ENCODE peak calls at places on chromosomes 5 and 9, in five cellular contexts. V is H1, B is mesenchymal stem cell, A is H9, M is neuronal stem cell. G is an unnamed sample.

GRCh38 chr9:71830929-71831328 is 62.6 kb upstream of the CEMIP2 start:
- DNase-seq in V (no peak), B (no peak), A (no peak), M (no peak), G (no peak)

GRCh38 chr9:80134487-80134886 is 562.7 kb downstream of the TLE4 start:
- DNase-seq in V (no peak), B (no peak), A (no peak), M (no peak), G (no peak)

GRCh38 chr5:149130121-149130931 is 11.0 kb upstream of the ABLIM3 start:
- DNase-seq in V (no peak), B (peak), A (no peak), M (no peak), G (peak)

GRCh38 chr9:98168952-98169488 is 23.4 kb downstream of the CORO2A start:
- DNase-seq in V (peak), B (peak), A (peak), M (no peak), G (peak)

GRCh38 chr9:129867138-129868032 is 32.1 kb downstream of the USP20 start:
- DNase-seq in V (peak), B (no peak), A (peak), M (no peak), G (no peak)

GRCh38 chr9:104854613-104855012 is 73.3 kb downstream of the ABCA1 start:
- DNase-seq in V (no peak), B (no peak), A (no peak), M (no peak), G (no peak)

GRCh38 chr5:152142845-152143469 is 218.3 kb upstream of the GLRA1 start:
- DNase-seq in V (peak), B (peak), A (peak), M (peak), G (peak)

GRCh38 chr5:64165500-64166200 is at the start of gene RNF180:
- DNase-seq in V (peak), B (peak), A (peak), M (peak), G (no peak)

GRCh38 chr9:15160673-15161072 is 146.3 kb downstream of the TTC39B start:
- DNase-seq in V (no peak), B (peak), A (no peak), M (no peak), G (peak)

GRCh38 chr5:151617383-151617840 is 26.3 kb upstream of the FAT2 start:
- DNase-seq in V (no peak), B (no peak), A (no peak), M (no peak), G (no peak)

GRCh38 chr5:53364098-53364497 is 116.3 kb upstream of the FST start:
- DNase-seq in V (no peak), B (no peak), A (no peak), M (no peak), G (peak)

GRCh38 chr5:53482717-53483638 is 2.5 kb downstream of the FST start:
- DNase-seq in V (peak), B (peak), A (peak), M (peak), G (peak)

GRCh38 chr9:26685857-26686256 is 206.7 kb downstream of the CAAP1 start:
- DNase-seq in V (no peak), B (no peak), A (no peak), M (no peak), G (peak)

GRCh38 chr5:97476852-97477534 is 293.9 kb upstream of the RIOK2 start:
- DNase-seq in V (no peak), B (no peak), A (no peak), M (no peak), G (no peak)

GRCh38 chr9:138058181-138058580 is 180.6 kb downstream of the CACNA1B start:
- DNase-seq in V (no peak), B (no peak), A (no peak), M (no peak), G (no peak)

GRCh38 chr9:130254753-130255637 is 10.6 kb upstream of the HMCN2 start:
- DNase-seq in V (no peak), B (peak), A (no peak), M (no peak), G (no peak)

GRCh38 chr9:37827483-37828165 is 27.0 kb downstream of the DCAF10 start:
- DNase-seq in V (no peak), B (no peak), A (no peak), M (no peak), G (no peak)

GRCh38 chr5:110625376-110625999 is 101.0 kb downstream of the TMEM232 start:
- DNase-seq in V (no peak), B (peak), A (no peak), M (no peak), G (peak)

DNA sequence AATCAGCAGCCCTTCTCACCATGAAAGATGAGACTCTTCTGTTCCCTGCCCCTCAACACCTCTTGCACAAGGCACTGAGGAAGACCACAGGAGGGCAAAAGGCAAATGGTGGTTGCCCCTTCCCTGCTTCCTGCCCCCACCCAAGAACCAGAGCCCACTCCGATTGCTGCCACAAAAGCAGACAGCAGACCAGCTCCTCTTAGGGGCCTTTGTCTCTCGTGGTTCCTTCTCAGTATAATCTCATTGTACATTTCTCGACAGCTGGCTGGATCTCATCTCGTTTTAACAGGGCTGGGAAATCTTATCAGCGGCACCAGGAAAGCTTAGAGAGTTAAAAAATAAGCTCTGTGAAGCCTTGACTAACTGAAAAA is 1.1 kb downstream of the MVB12B start:
- DNase-seq in V (no peak), B (peak), A (no peak), M (no peak), G (no peak)
- H3K27ac ChIP-seq in V (no peak), B (no peak), A (no peak), M (no peak), G (no peak)

GRCh38 chr9:136118061-136118366 is 661 bp downstream of the TMEM250 start:
- DNase-seq in V (peak), B (no peak), A (no peak), M (no peak), G (no peak)
- H3K18ac ChIP-seq in V (peak), B (peak), A (no peak), M (peak), G (no peak)

DNA sequence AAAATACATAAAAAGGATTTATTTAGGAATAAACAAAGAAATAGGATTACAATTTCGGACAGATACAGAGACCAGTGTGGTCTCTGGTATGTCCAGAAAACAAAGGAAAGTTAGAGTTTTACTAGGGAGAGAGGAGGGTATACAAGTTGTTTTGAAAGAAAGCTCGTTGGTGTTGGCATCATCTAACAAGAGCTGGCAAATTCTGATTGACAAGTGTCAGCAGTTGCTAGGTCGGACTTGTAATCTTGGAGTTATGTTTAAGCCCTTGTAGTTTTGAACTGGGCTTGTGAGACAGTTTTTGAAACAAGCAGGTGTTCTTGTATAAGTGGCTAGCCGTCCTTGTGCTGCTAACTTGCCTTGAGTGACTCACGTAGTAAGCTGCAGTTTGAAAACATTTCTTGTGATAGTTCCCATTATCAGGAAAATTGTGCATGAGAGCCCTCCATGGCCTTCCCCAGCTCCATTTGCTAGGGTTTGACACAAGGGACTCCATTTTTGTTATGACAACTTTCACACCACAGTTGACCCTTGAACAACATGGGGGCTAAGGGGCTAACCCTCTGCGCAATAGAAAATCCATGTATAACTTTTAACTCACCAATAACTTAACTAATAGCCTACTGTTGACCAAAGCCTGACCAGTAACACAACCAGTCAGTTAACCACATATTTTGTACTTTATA is 48.1 kb downstream of the ZNF622 start:
- DNase-seq in V (no peak), B (no peak), A (no peak), M (no peak), G (no peak)
- H3K27ac ChIP-seq in V (no peak), B (no peak), A (no peak), M (no peak), G (no peak)

DNA sequence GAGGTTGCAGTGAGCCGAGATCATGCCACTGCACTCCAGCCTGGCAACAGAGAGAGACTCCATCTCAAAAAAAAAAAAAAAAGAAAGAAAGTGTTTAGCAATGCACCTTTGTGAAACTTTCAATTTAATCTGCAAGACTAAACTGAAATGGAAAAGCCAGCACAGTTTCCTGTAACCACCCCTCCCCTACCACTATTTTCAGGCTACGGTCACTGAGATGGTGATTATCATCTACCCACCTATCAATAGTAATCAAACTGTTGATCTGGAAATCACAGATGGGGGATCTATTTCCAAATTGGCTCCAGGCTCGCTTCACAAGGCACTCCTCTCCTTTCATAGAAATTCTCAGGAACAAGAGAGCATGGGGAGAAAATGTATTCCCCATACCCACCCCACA is 30.6 kb upstream of the IL7R start:
- DNase-seq in V (no peak), B (no peak), A (no peak), M (no peak), G (no peak)
- H3K18ac ChIP-seq in V (no peak), B (no peak), A (no peak), M (no peak), G (no peak)

GRCh38 chr5:126065061-126065460 is 358.1 kb upstream of the GRAMD2B start:
- DNase-seq in V (no peak), B (no peak), A (no peak), M (no peak), G (no peak)
- H3K27ac ChIP-seq in V (no peak), B (no peak), A (no peak), M (no peak), G (no peak)

GRCh38 chr9:136821333-136822031 is 13.7 kb downstream of the RABL6 start:
- DNase-seq in V (no peak), B (peak), A (no peak), M (no peak), G (no peak)
- H3K18ac ChIP-seq in V (peak), B (no peak), A (no peak), M (peak), G (no peak)

GRCh38 chr5:67813879-67814539 is 401.5 kb upstream of the PIK3R1 start:
- DNase-seq in V (no peak), B (no peak), A (no peak), M (no peak), G (no peak)

GRCh38 chr5:67815455-67816391 is 399.8 kb upstream of the PIK3R1 start:
- DNase-seq in V (no peak), B (no peak), A (no peak), M (no peak), G (no peak)

GRCh38 chr5:67814569-67815311 is 400.8 kb upstream of the PIK3R1 start:
- DNase-seq in V (no peak), B (no peak), A (no peak), M (no peak), G (no peak)

GRCh38 chr5:67817652-67818051 is 397.9 kb upstream of the PIK3R1 start:
- DNase-seq in V (no peak), B (no peak), A (peak), M (no peak), G (no peak)

GRCh38 chr5:67816456-67816855 is 399.1 kb upstream of the PIK3R1 start:
- DNase-seq in V (no peak), B (no peak), A (no peak), M (no peak), G (no peak)
- H3K27ac ChIP-seq in V (no peak), B (no peak), A (no peak), M (no peak), G (no peak)

DNA sequence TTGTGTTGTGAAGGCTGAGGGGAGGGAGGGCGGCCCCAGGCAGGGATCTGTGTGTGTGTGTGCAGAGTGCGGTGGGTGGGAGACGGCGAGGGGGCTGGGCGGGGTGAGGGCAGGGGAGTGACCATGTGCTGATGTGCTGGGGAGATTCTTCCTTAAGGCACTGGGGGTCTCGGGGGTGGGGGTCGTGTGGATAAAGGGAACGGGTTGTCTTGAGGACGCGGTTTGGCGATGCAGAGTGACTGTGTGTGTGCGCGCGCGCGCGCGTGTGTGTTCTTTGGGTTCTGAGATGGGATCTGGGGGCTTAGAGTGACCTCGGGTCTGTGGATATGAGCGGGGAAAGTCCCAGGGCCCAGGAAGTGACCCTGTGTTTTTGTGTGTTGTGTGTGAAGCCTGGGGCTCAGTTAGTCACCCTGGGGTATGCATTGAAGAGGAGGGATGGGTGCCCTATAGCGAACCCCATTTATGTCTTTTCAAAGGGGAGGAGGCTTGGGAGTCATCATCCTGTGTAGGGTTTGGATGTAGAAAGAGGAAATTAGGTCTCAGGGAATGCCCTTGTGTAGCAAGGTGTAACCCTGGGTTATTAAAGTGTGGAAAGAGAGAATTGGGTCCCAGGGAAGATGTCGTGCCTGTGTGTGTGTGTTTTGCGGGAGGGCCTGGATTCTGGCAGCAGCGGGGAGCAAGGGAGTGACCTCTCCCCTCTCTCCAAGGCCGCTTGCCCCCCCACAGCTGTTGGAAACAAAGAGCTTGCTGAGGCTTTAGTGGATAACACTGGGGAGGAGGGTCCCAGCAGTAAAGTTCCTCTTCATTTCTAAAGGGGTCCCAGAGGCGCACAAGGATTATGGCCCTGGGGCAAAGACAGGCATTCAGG is 1.4 kb downstream of the TMEFF1 start:
- DNase-seq in V (peak), B (peak), A (no peak), M (peak), G (no peak)
- H3K18ac ChIP-seq in V (peak), B (no peak), A (peak), M (peak), G (no peak)